ENCODE peak calls at places on chromosomes 3 and 15, in four cellular contexts. One of them, this sample, is unnamed. For H3K9me3, the result is how much of the 10 kb centered on the place peaks cover.

GRCh38 chr15:41918506-41919126 is 24.8 kb upstream of the SPTBN5 start:
- DNase-seq in CD8-positive, alpha-beta memory T cell: no peak
- DNase-seq in right atrium auricular region: no peak
- DNase-seq in H9: no peak
- DNase-seq in this sample: no peak

GRCh38 chr3:11624161-11624560 is 19.6 kb downstream of the VGLL4 start:
- DNase-seq in CD8-positive, alpha-beta memory T cell: no peak
- DNase-seq in right atrium auricular region: no peak
- DNase-seq in H9: no peak
- DNase-seq in this sample: no peak

GRCh38 chr3:111669926-111670630 is 74.9 kb upstream of the ZBED2 start:
- DNase-seq in CD8-positive, alpha-beta memory T cell: no peak
- DNase-seq in right atrium auricular region: no peak
- DNase-seq in H9: no peak
- DNase-seq in this sample: no peak

GRCh38 chr3:155805204-155805801 is 775 bp downstream of the C3orf33 start:
- DNase-seq in CD8-positive, alpha-beta memory T cell: no peak
- DNase-seq in right atrium auricular region: peak
- DNase-seq in H9: peak
- DNase-seq in this sample: no peak

GRCh38 chr3:36677331-36678007 is 86.9 kb downstream of the DCLK3 start:
- DNase-seq in CD8-positive, alpha-beta memory T cell: no peak
- DNase-seq in right atrium auricular region: no peak
- DNase-seq in H9: no peak
- DNase-seq in this sample: no peak

GRCh38 chr3:12601072-12601471 is 44.2 kb downstream of the MKRN2 start:
- DNase-seq in CD8-positive, alpha-beta memory T cell: no peak
- DNase-seq in right atrium auricular region: no peak
- DNase-seq in H9: no peak
- DNase-seq in this sample: no peak

GRCh38 chr3:52893723-52894122 is 3.6 kb downstream of the STIMATE start:
- DNase-seq in CD8-positive, alpha-beta memory T cell: no peak
- DNase-seq in right atrium auricular region: no peak
- DNase-seq in H9: no peak
- DNase-seq in this sample: no peak

GRCh38 chr15:39944711-39945110 is 10.8 kb downstream of the EIF2AK4 start:
- DNase-seq in CD8-positive, alpha-beta memory T cell: no peak
- DNase-seq in right atrium auricular region: no peak
- DNase-seq in H9: no peak
- DNase-seq in this sample: no peak

GRCh38 chr3:178203650-178204049 is 332.6 kb upstream of the KCNMB2 start:
- DNase-seq in CD8-positive, alpha-beta memory T cell: no peak
- DNase-seq in right atrium auricular region: no peak
- DNase-seq in H9: no peak
- DNase-seq in this sample: no peak

GRCh38 chr3:123152656-123153055 is 49.1 kb upstream of the SEC22A start:
- DNase-seq in CD8-positive, alpha-beta memory T cell: no peak
- DNase-seq in right atrium auricular region: peak
- DNase-seq in H9: no peak
- DNase-seq in this sample: no peak

GRCh38 chr15:62020576-62021160 is 39.6 kb downstream of the VPS13C start:
- DNase-seq in CD8-positive, alpha-beta memory T cell: no peak
- DNase-seq in right atrium auricular region: no peak
- DNase-seq in H9: no peak
- DNase-seq in this sample: no peak

GRCh38 chr3:123755085-123755484 is 129.0 kb downstream of the MYLK start:
- DNase-seq in CD8-positive, alpha-beta memory T cell: no peak
- DNase-seq in right atrium auricular region: no peak
- DNase-seq in H9: no peak
- DNase-seq in this sample: no peak

GRCh38 chr3:181868576-181868975 is 156.9 kb downstream of the SOX2 start:
- DNase-seq in CD8-positive, alpha-beta memory T cell: no peak
- DNase-seq in right atrium auricular region: no peak
- DNase-seq in H9: peak
- DNase-seq in this sample: no peak

GRCh38 chr3:161415506-161416231 is 44.4 kb upstream of the SPTSSB start:
- DNase-seq in CD8-positive, alpha-beta memory T cell: no peak
- DNase-seq in right atrium auricular region: no peak
- DNase-seq in H9: no peak
- DNase-seq in this sample: no peak

GRCh38 chr3:37240170-37240945 is 66.0 kb upstream of the LRRFIP2 start:
- DNase-seq in CD8-positive, alpha-beta memory T cell: no peak
- DNase-seq in right atrium auricular region: no peak
- DNase-seq in H9: no peak
- DNase-seq in this sample: no peak

GRCh38 chr3:76497636-76498035 is 542.3 kb upstream of the ROBO2 start:
- DNase-seq in CD8-positive, alpha-beta memory T cell: no peak
- DNase-seq in right atrium auricular region: no peak
- DNase-seq in H9: peak
- DNase-seq in this sample: no peak

GRCh38 chr3:192481638-192482037 is 245.7 kb downstream of the FGF12 start:
- DNase-seq in CD8-positive, alpha-beta memory T cell: no peak
- DNase-seq in right atrium auricular region: no peak
- DNase-seq in H9: no peak
- DNase-seq in this sample: no peak

GRCh38 chr3:126450219-126450618 is 25.5 kb downstream of the ZXDC start:
- DNase-seq in CD8-positive, alpha-beta memory T cell: no peak
- DNase-seq in right atrium auricular region: peak
- DNase-seq in H9: no peak
- DNase-seq in this sample: no peak

GRCh38 chr15:48861813-48862431 is 16.0 kb upstream of the EID1 start:
- DNase-seq in CD8-positive, alpha-beta memory T cell: peak
- DNase-seq in right atrium auricular region: no peak
- DNase-seq in H9: no peak
- DNase-seq in this sample: peak

GRCh38 chr3:171834461-171834801 is 8.7 kb upstream of the TMEM212 start:
- DNase-seq in CD8-positive, alpha-beta memory T cell: no peak
- DNase-seq in right atrium auricular region: no peak
- DNase-seq in H9: no peak
- DNase-seq in this sample: no peak

GRCh38 chr3:123119388-123119787 is 52.6 kb downstream of the PDIA5 start:
- DNase-seq in CD8-positive, alpha-beta memory T cell: no peak
- DNase-seq in right atrium auricular region: no peak
- DNase-seq in H9: no peak
- DNase-seq in this sample: no peak

GRCh38 chr3:23129817-23130216 is 73.3 kb upstream of the UBE2E2 start:
- DNase-seq in CD8-positive, alpha-beta memory T cell: no peak
- DNase-seq in right atrium auricular region: no peak
- DNase-seq in H9: no peak
- DNase-seq in this sample: no peak

GRCh38 chr3:23041918-23042696 is 161.0 kb upstream of the UBE2E2 start:
- DNase-seq in CD8-positive, alpha-beta memory T cell: no peak
- DNase-seq in right atrium auricular region: no peak
- DNase-seq in H9: no peak
- DNase-seq in this sample: no peak

GRCh38 chr15:77118787-77119410 is 48.0 kb upstream of the TSPAN3 start:
- DNase-seq in CD8-positive, alpha-beta memory T cell: no peak
- DNase-seq in right atrium auricular region: no peak
- DNase-seq in H9: no peak
- DNase-seq in this sample: peak

GRCh38 chr15:88590771-88591170 is 30.4 kb upstream of the AEN start:
- DNase-seq in CD8-positive, alpha-beta memory T cell: no peak
- DNase-seq in right atrium auricular region: no peak
- DNase-seq in H9: no peak
- DNase-seq in this sample: no peak

GRCh38 chr3:129347446-129347845 is 68.8 kb downstream of the HMCES start:
- DNase-seq in CD8-positive, alpha-beta memory T cell: no peak
- DNase-seq in right atrium auricular region: no peak
- DNase-seq in H9: no peak
- DNase-seq in this sample: no peak
- H3K9me3 ChIP-seq in CD8-positive, alpha-beta memory T cell: under half
- H3K9me3 ChIP-seq in right atrium auricular region: under half
- H3K9me3 ChIP-seq in H9: under half
- H3K9me3 ChIP-seq in this sample: under half

DNA sequence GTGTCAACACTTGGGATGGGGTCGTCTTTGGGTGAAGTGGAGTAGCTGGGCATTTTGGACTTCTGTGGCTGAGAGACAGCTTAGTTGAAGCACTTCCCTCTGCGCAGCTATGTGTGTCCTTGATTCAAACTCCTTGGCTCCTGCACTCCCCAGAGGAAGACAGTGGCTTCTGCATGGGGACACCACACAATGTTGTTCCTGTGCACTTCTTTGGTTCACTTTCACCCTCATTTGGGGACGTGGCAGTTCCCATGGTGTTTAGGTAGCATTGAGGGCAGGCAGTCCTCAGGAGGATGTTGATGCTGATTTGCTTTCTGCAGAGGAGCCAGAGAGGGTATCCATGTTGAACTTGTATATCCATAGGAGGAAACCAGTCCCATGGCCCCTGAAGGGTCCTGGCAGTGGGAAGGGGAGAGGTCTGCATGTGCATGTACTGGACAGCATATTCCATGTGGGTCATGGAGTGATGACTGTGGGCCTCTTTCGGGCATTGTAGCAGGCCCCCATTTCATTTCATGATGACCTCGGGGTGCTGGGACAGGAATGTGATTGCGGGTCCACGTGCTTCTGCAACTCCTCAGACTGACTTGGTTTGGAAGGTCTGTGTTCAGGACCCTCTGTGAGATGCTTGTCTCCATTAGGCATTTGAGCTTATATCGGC is 135.4 kb downstream of the SNRPN start:
- DNase-seq in CD8-positive, alpha-beta memory T cell: no peak
- DNase-seq in right atrium auricular region: peak
- DNase-seq in H9: peak
- DNase-seq in this sample: no peak
- H3K9me3 ChIP-seq in CD8-positive, alpha-beta memory T cell: under half
- H3K9me3 ChIP-seq in right atrium auricular region: under half
- H3K9me3 ChIP-seq in H9: half or more
- H3K9me3 ChIP-seq in this sample: under half

DNA sequence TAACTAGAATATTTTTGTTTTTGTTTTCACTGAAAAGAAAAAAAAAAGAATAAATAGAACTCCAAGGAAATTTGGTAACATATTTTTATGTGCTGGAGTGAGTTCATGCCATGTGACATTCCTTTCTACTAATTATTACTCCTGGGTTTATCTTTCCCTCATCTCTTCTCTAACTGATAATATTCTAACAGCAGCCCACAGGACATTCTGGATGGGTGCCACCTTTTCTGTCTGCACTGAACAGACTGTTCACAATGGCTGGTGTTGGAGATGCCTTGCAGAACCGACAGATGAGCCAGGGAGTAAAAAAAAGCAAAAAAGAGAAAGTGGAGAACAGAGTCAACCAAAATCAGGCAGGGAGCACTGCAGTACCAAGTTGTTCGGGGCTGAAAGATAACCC is 151.3 kb downstream of the OR4M2 start:
- DNase-seq in CD8-positive, alpha-beta memory T cell: no peak
- DNase-seq in right atrium auricular region: no peak
- DNase-seq in H9: no peak
- DNase-seq in this sample: no peak
- H3K9me3 ChIP-seq in CD8-positive, alpha-beta memory T cell: under half
- H3K9me3 ChIP-seq in right atrium auricular region: under half
- H3K9me3 ChIP-seq in H9: half or more
- H3K9me3 ChIP-seq in this sample: under half

GRCh38 chr3:7710284-7710683 is 791.3 kb upstream of the LMCD1 start:
- DNase-seq in CD8-positive, alpha-beta memory T cell: no peak
- DNase-seq in right atrium auricular region: no peak
- DNase-seq in H9: no peak
- DNase-seq in this sample: no peak
- H3K9me3 ChIP-seq in CD8-positive, alpha-beta memory T cell: under half
- H3K9me3 ChIP-seq in right atrium auricular region: under half
- H3K9me3 ChIP-seq in H9: under half
- H3K9me3 ChIP-seq in this sample: under half

GRCh38 chr15:27234593-27234992 is 263.6 kb downstream of the GABRG3 start:
- DNase-seq in CD8-positive, alpha-beta memory T cell: no peak
- DNase-seq in right atrium auricular region: peak
- DNase-seq in H9: no peak
- DNase-seq in this sample: no peak

GRCh38 chr15:27235689-27236088 is 264.7 kb downstream of the GABRG3 start:
- DNase-seq in CD8-positive, alpha-beta memory T cell: no peak
- DNase-seq in right atrium auricular region: no peak
- DNase-seq in H9: no peak
- DNase-seq in this sample: no peak

GRCh38 chr15:27235161-27235560 is 264.2 kb downstream of the GABRG3 start:
- DNase-seq in CD8-positive, alpha-beta memory T cell: no peak
- DNase-seq in right atrium auricular region: no peak
- DNase-seq in H9: no peak
- DNase-seq in this sample: no peak

GRCh38 chr15:27231811-27232210 is 260.8 kb downstream of the GABRG3 start:
- DNase-seq in CD8-positive, alpha-beta memory T cell: no peak
- DNase-seq in right atrium auricular region: no peak
- DNase-seq in H9: no peak
- DNase-seq in this sample: no peak

GRCh38 chr15:27232876-27233275 is 261.9 kb downstream of the GABRG3 start:
- DNase-seq in CD8-positive, alpha-beta memory T cell: no peak
- DNase-seq in right atrium auricular region: peak
- DNase-seq in H9: no peak
- DNase-seq in this sample: no peak
- H3K9me3 ChIP-seq in CD8-positive, alpha-beta memory T cell: under half
- H3K9me3 ChIP-seq in right atrium auricular region: under half
- H3K9me3 ChIP-seq in H9: under half
- H3K9me3 ChIP-seq in this sample: under half

This sample was measured in T-helper 17 cell.